ENCODE peak calls at places on chromosome 12, in eight cellular contexts. One of them, this sample, is unnamed.

GRCh38 chr12:117832459-117833457 is 136.0 kb downstream of the KSR2 start:
- DNase-seq in IMR-90: peak
- DNase-seq in K562: no peak
- DNase-seq in stomach: no peak
- DNase-seq in ovary: no peak
- DNase-seq in heart left ventricle: no peak
- DNase-seq in A549: peak
- DNase-seq in lower leg skin: no peak
- DNase-seq in this sample: no peak

GRCh38 chr12:94193623-94194022 is 45.2 kb downstream of the PLXNC1 start:
- DNase-seq in IMR-90: no peak
- DNase-seq in K562: no peak
- DNase-seq in stomach: no peak
- DNase-seq in ovary: no peak
- DNase-seq in heart left ventricle: no peak
- DNase-seq in A549: no peak
- DNase-seq in lower leg skin: no peak
- DNase-seq in this sample: no peak

GRCh38 chr12:19373569-19373968 is 65.7 kb upstream of the AEBP2 start:
- DNase-seq in IMR-90: peak
- DNase-seq in K562: no peak
- DNase-seq in stomach: no peak
- DNase-seq in ovary: no peak
- DNase-seq in heart left ventricle: no peak
- DNase-seq in A549: no peak
- DNase-seq in lower leg skin: no peak
- DNase-seq in this sample: no peak

GRCh38 chr12:43352001-43352400 is 200.0 kb downstream of the ADAMTS20 start:
- DNase-seq in IMR-90: no peak
- DNase-seq in K562: no peak
- DNase-seq in stomach: no peak
- DNase-seq in ovary: no peak
- DNase-seq in heart left ventricle: no peak
- DNase-seq in A549: no peak
- DNase-seq in lower leg skin: no peak
- DNase-seq in this sample: no peak

GRCh38 chr12:123532021-123532420 is 1.5 kb downstream of the RILPL1 start:
- DNase-seq in IMR-90: peak
- DNase-seq in K562: no peak
- DNase-seq in stomach: no peak
- DNase-seq in ovary: no peak
- DNase-seq in heart left ventricle: peak
- DNase-seq in A549: no peak
- DNase-seq in lower leg skin: no peak
- DNase-seq in this sample: no peak

GRCh38 chr12:66118240-66118891 is 12.2 kb downstream of the LLPH start:
- DNase-seq in IMR-90: peak
- DNase-seq in K562: no peak
- DNase-seq in stomach: no peak
- DNase-seq in ovary: no peak
- DNase-seq in heart left ventricle: no peak
- DNase-seq in A549: no peak
- DNase-seq in lower leg skin: no peak
- DNase-seq in this sample: no peak

GRCh38 chr12:95700316-95700785 is 90.2 kb downstream of the NTN4 start:
- DNase-seq in IMR-90: peak
- DNase-seq in K562: no peak
- DNase-seq in stomach: no peak
- DNase-seq in ovary: no peak
- DNase-seq in heart left ventricle: no peak
- DNase-seq in A549: no peak
- DNase-seq in lower leg skin: no peak
- DNase-seq in this sample: no peak

GRCh38 chr12:18479266-18479665 is 217.9 kb downstream of the PIK3C2G start:
- DNase-seq in IMR-90: no peak
- DNase-seq in K562: no peak
- DNase-seq in stomach: no peak
- DNase-seq in ovary: no peak
- DNase-seq in heart left ventricle: no peak
- DNase-seq in A549: no peak
- DNase-seq in lower leg skin: no peak
- DNase-seq in this sample: no peak

GRCh38 chr12:50203691-50204090 is 36.5 kb upstream of the CERS5 start:
- DNase-seq in IMR-90: no peak
- DNase-seq in K562: no peak
- DNase-seq in stomach: no peak
- DNase-seq in ovary: no peak
- DNase-seq in heart left ventricle: no peak
- DNase-seq in A549: no peak
- DNase-seq in lower leg skin: no peak
- DNase-seq in this sample: no peak

GRCh38 chr12:62933871-62934798 is 815 bp downstream of the PPM1H start:
- DNase-seq in IMR-90: peak
- DNase-seq in K562: peak
- DNase-seq in stomach: peak
- DNase-seq in ovary: peak
- DNase-seq in heart left ventricle: peak
- DNase-seq in A549: peak
- DNase-seq in lower leg skin: no peak
- DNase-seq in this sample: no peak

GRCh38 chr12:113965951-113966797 is at the start of gene RBM19:
- DNase-seq in IMR-90: peak
- DNase-seq in K562: peak
- DNase-seq in stomach: peak
- DNase-seq in ovary: peak
- DNase-seq in heart left ventricle: peak
- DNase-seq in A549: peak
- DNase-seq in lower leg skin: peak
- DNase-seq in this sample: peak
- TF ChIP-seq POLR2A in IMR-90: peak
- TF ChIP-seq POLR2A in K562: peak
- TF ChIP-seq POLR2A in stomach: no peak
- TF ChIP-seq POLR2A in ovary: peak
- TF ChIP-seq POLR2A in heart left ventricle: no peak
- TF ChIP-seq POLR2A in A549: peak
- TF ChIP-seq POLR2A in lower leg skin: no peak
- TF ChIP-seq POLR2A in this sample: peak

GRCh38 chr12:31035226-31035625 is 38.4 kb upstream of the DDX11 start:
- DNase-seq in IMR-90: no peak
- DNase-seq in K562: no peak
- DNase-seq in stomach: no peak
- DNase-seq in ovary: no peak
- DNase-seq in heart left ventricle: no peak
- DNase-seq in A549: no peak
- DNase-seq in lower leg skin: no peak
- DNase-seq in this sample: no peak

GRCh38 chr12:31033681-31034080 is 40.0 kb upstream of the DDX11 start:
- DNase-seq in IMR-90: no peak
- DNase-seq in K562: no peak
- DNase-seq in stomach: no peak
- DNase-seq in ovary: peak
- DNase-seq in heart left ventricle: no peak
- DNase-seq in A549: no peak
- DNase-seq in lower leg skin: no peak
- DNase-seq in this sample: no peak

GRCh38 chr12:31031951-31032335 is 41.7 kb upstream of the DDX11 start:
- DNase-seq in IMR-90: no peak
- DNase-seq in K562: no peak
- DNase-seq in stomach: no peak
- DNase-seq in ovary: no peak
- DNase-seq in heart left ventricle: no peak
- DNase-seq in A549: no peak
- DNase-seq in lower leg skin: no peak
- DNase-seq in this sample: no peak

GRCh38 chr12:31034372-31034771 is 39.3 kb upstream of the DDX11 start:
- DNase-seq in IMR-90: no peak
- DNase-seq in K562: no peak
- DNase-seq in stomach: no peak
- DNase-seq in ovary: no peak
- DNase-seq in heart left ventricle: no peak
- DNase-seq in A549: no peak
- DNase-seq in lower leg skin: no peak
- DNase-seq in this sample: no peak

GRCh38 chr12:31033146-31033545 is 40.5 kb upstream of the DDX11 start:
- DNase-seq in IMR-90: no peak
- DNase-seq in K562: no peak
- DNase-seq in stomach: no peak
- DNase-seq in ovary: no peak
- DNase-seq in heart left ventricle: no peak
- DNase-seq in A549: no peak
- DNase-seq in lower leg skin: no peak
- DNase-seq in this sample: no peak
- TF ChIP-seq CTCF in IMR-90: no peak
- TF ChIP-seq CTCF in K562: no peak
- TF ChIP-seq CTCF in stomach: no peak
- TF ChIP-seq CTCF in ovary: no peak
- TF ChIP-seq CTCF in heart left ventricle: no peak
- TF ChIP-seq CTCF in A549: no peak
- TF ChIP-seq CTCF in lower leg skin: no peak
- TF ChIP-seq CTCF in this sample: no peak

GRCh38 chr12:9066183-9066623 is 49.5 kb downstream of the A2M start:
- DNase-seq in IMR-90: no peak
- DNase-seq in K562: no peak
- DNase-seq in stomach: no peak
- DNase-seq in ovary: no peak
- DNase-seq in heart left ventricle: no peak
- DNase-seq in A549: no peak
- DNase-seq in lower leg skin: no peak
- DNase-seq in this sample: no peak

GRCh38 chr12:9064815-9065606 is 50.7 kb downstream of the A2M start:
- DNase-seq in IMR-90: no peak
- DNase-seq in K562: no peak
- DNase-seq in stomach: peak
- DNase-seq in ovary: peak
- DNase-seq in heart left ventricle: peak
- DNase-seq in A549: peak
- DNase-seq in lower leg skin: peak
- DNase-seq in this sample: peak

GRCh38 chr12:9066755-9067433 is 48.8 kb downstream of the A2M start:
- DNase-seq in IMR-90: no peak
- DNase-seq in K562: no peak
- DNase-seq in stomach: no peak
- DNase-seq in ovary: no peak
- DNase-seq in heart left ventricle: no peak
- DNase-seq in A549: no peak
- DNase-seq in lower leg skin: no peak
- DNase-seq in this sample: no peak

GRCh38 chr12:9065607-9065856 is 50.2 kb downstream of the A2M start:
- DNase-seq in IMR-90: no peak
- DNase-seq in K562: no peak
- DNase-seq in stomach: no peak
- DNase-seq in ovary: no peak
- DNase-seq in heart left ventricle: no peak
- DNase-seq in A549: no peak
- DNase-seq in lower leg skin: no peak
- DNase-seq in this sample: no peak

DNA sequence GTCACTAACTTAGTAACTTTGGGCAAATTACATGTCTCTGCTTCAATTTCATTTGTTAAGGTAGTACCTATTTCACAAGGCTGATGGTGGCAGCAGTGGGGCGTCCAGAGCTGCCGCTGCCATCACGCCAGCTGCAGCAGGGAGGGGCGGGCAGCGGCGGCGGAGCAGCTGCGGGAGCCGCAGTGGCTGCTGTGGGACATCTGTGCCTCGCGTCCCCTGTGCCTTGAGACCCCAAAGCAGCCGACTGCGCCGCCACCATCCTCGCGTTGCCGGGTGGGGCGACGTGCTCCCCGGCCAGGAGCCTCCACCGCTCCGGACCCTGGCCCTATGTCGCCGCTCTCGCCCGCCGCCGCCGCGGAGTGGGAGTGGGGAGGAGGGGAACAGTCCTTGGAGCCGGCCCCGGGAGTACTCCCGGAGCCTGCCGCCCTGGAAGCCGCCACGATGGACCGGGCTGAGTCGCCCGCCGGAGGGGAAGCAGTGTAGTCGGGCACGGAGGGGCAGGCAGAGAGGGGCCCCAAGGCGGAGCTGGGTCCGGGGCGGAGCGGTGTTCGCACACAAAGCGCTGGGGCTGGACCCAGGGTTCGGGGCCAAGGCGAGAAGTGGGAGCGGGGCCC is 51.4 kb downstream of the A2M start:
- DNase-seq in IMR-90: peak
- DNase-seq in K562: no peak
- DNase-seq in stomach: peak
- DNase-seq in ovary: peak
- DNase-seq in heart left ventricle: peak
- DNase-seq in A549: peak
- DNase-seq in lower leg skin: peak
- DNase-seq in this sample: peak
- TF ChIP-seq POLR2A in IMR-90: no peak
- TF ChIP-seq POLR2A in K562: no peak
- TF ChIP-seq POLR2A in stomach: peak
- TF ChIP-seq POLR2A in ovary: peak
- TF ChIP-seq POLR2A in heart left ventricle: no peak
- TF ChIP-seq POLR2A in A549: peak
- TF ChIP-seq POLR2A in lower leg skin: no peak
- TF ChIP-seq POLR2A in this sample: peak

GRCh38 chr12:121015825-121016766 is at the start of gene C12orf43:
- DNase-seq in IMR-90: peak
- DNase-seq in K562: peak
- DNase-seq in stomach: peak
- DNase-seq in ovary: peak
- DNase-seq in heart left ventricle: peak
- DNase-seq in A549: peak
- DNase-seq in lower leg skin: peak
- DNase-seq in this sample: peak

GRCh38 chr12:121009744-121010143 is 6.5 kb downstream of the C12orf43 start:
- DNase-seq in IMR-90: peak
- DNase-seq in K562: no peak
- DNase-seq in stomach: peak
- DNase-seq in ovary: no peak
- DNase-seq in heart left ventricle: no peak
- DNase-seq in A549: peak
- DNase-seq in lower leg skin: no peak
- DNase-seq in this sample: no peak

GRCh38 chr12:121011820-121012219 is 4.5 kb downstream of the C12orf43 start:
- DNase-seq in IMR-90: no peak
- DNase-seq in K562: no peak
- DNase-seq in stomach: no peak
- DNase-seq in ovary: no peak
- DNase-seq in heart left ventricle: no peak
- DNase-seq in A549: no peak
- DNase-seq in lower leg skin: no peak
- DNase-seq in this sample: no peak

GRCh38 chr12:121010860-121011259 is 5.4 kb downstream of the C12orf43 start:
- DNase-seq in IMR-90: no peak
- DNase-seq in K562: no peak
- DNase-seq in stomach: no peak
- DNase-seq in ovary: no peak
- DNase-seq in heart left ventricle: no peak
- DNase-seq in A549: no peak
- DNase-seq in lower leg skin: no peak
- DNase-seq in this sample: no peak

DNA sequence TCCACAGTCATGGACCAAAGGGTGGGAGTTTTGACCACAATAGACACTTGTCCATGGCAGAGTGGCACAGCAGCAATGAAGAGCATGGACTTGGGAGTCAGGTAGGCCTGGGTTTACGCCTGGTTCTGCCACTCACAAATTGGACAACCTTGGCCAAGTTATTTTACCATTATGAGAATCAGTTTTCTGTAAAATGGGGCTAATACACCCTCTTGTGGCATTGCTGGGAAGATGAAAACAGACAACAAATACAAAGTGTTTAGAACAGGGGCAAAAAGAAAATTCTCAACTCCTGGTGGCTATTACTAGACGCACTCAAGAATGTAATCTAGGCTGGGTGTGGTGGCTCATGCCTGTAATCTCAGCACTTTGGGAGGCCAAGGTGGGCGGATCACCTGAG is 2.6 kb downstream of the C12orf43 start:
- DNase-seq in IMR-90: no peak
- DNase-seq in K562: no peak
- DNase-seq in stomach: no peak
- DNase-seq in ovary: no peak
- DNase-seq in heart left ventricle: no peak
- DNase-seq in A549: no peak
- DNase-seq in lower leg skin: no peak
- DNase-seq in this sample: no peak
- TF ChIP-seq CTCF in IMR-90: no peak
- TF ChIP-seq CTCF in K562: peak
- TF ChIP-seq CTCF in stomach: no peak
- TF ChIP-seq CTCF in ovary: no peak
- TF ChIP-seq CTCF in heart left ventricle: no peak
- TF ChIP-seq CTCF in A549: peak
- TF ChIP-seq CTCF in lower leg skin: no peak
- TF ChIP-seq CTCF in this sample: no peak